ENCODE peak calls at places on chromosomes 1 and 21, in six cellular contexts. C is psoas muscle, J is Peyer's patch, Z is K562, D is RWPE2, E is astrocyte. N is an unnamed sample.

GRCh38 chr1:9455487-9456237 is 83.6 kb upstream of the SLC25A33 start:
- DNase-seq in C (peak; percentile 74), J (peak; percentile 79), Z (peak; percentile 65), D (no peak), E (peak; percentile 41), N (no peak)

GRCh38 chr1:240100351-240100750 is 8.7 kb downstream of the FMN2 start:
- DNase-seq in C (no peak), J (no peak), Z (no peak), D (no peak), E (peak; percentile 72), N (no peak)

GRCh38 chr1:47584249-47584648 is 146.4 kb downstream of the FOXD2 start:
- DNase-seq in C (no peak), J (no peak), Z (no peak), D (peak; percentile 8), E (no peak), N (no peak)

GRCh38 chr1:4590766-4591165 is 63.6 kb upstream of the AJAP1 start:
- DNase-seq in C (no peak), J (no peak), Z (no peak), D (no peak), E (no peak), N (no peak)

GRCh38 chr1:24551910-24552571 is 3.8 kb upstream of the NCMAP start:
- DNase-seq in C (no peak), J (no peak), Z (no peak), D (no peak), E (peak; percentile 9), N (no peak)

GRCh38 chr1:90193116-90193515 is 198.2 kb downstream of the ZNF326 start:
- DNase-seq in C (no peak), J (no peak), Z (no peak), D (no peak), E (no peak), N (no peak)

GRCh38 chr1:244011796-244012195 is 39.3 kb upstream of the ZBTB18 start:
- DNase-seq in C (no peak), J (no peak), Z (no peak), D (no peak), E (peak; percentile 10), N (no peak)

GRCh38 chr1:79353224-79353623 is 346.7 kb upstream of the ADGRL4 start:
- DNase-seq in C (no peak), J (no peak), Z (no peak), D (no peak), E (peak; percentile 37), N (peak; percentile 18)

GRCh38 chr1:171748651-171749050 is 6.8 kb upstream of the VAMP4 start:
- DNase-seq in C (no peak), J (no peak), Z (no peak), D (no peak), E (no peak), N (no peak)

GRCh38 chr1:65001238-65001792 is 35.0 kb upstream of the JAK1 start:
- DNase-seq in C (peak; percentile 87), J (peak; percentile 77), Z (peak; percentile 68), D (no peak), E (peak; percentile 39), N (no peak)

GRCh38 chr21:36079010-36079649 is 9.3 kb downstream of the CBR1 start:
- DNase-seq in C (no peak), J (peak; percentile 44), Z (peak; percentile 39), D (no peak), E (no peak), N (no peak)

GRCh38 chr1:163531345-163531744 is 209.6 kb downstream of the NUF2 start:
- DNase-seq in C (no peak), J (no peak), Z (no peak), D (no peak), E (no peak), N (no peak)

GRCh38 chr1:113390871-113391642 is 742 bp downstream of the MAGI3 start:
- DNase-seq in C (peak; percentile 46), J (peak; percentile 35), Z (peak; percentile 45), D (peak; percentile 58), E (no peak), N (peak; percentile 56)

GRCh38 chr1:37952738-37953137 is 5.9 kb upstream of the INPP5B start:
- DNase-seq in C (no peak), J (no peak), Z (no peak), D (no peak), E (no peak), N (no peak)

GRCh38 chr1:32861904-32862698 is 8.6 kb downstream of the FNDC5 start:
- DNase-seq in C (no peak), J (no peak), Z (no peak), D (no peak), E (no peak), N (no peak)

GRCh38 chr1:182388392-182389134 is 3.0 kb downstream of the GLUL start:
- DNase-seq in C (no peak), J (no peak), Z (no peak), D (no peak), E (no peak), N (no peak)

GRCh38 chr1:101002551-101002950 is 23.0 kb downstream of the DPH5 start:
- DNase-seq in C (no peak), J (no peak), Z (no peak), D (no peak), E (peak; percentile 39), N (peak; percentile 65)

GRCh38 chr1:8230284-8230605 is 87.7 kb upstream of the SLC45A1 start:
- DNase-seq in C (no peak), J (no peak), Z (peak; percentile 6), D (no peak), E (no peak), N (no peak)
- H3K27ac ChIP-seq in C (no peak overlapping the region), J (no peak overlapping the region), Z (no peak overlapping the region), D (no peak overlapping the region), E (no peak overlapping the region), N (no peak overlapping the region)

GRCh38 chr1:234668577-234668955 is 58.6 kb upstream of the IRF2BP2 start:
- DNase-seq in C (no peak), J (no peak), Z (no peak), D (no peak), E (no peak), N (no peak)
- H3K4me1 ChIP-seq in C (no peaks in the 10 kb centered on the region), J (no peaks in the 10 kb centered on the region), Z (peaks cover 3% of the 10 kb centered on the region), D (no peaks in the 10 kb centered on the region), E (no peaks in the 10 kb centered on the region), N (no peaks in the 10 kb centered on the region)

GRCh38 chr1:206469933-206470691 is at the start of gene IKBKE:
- DNase-seq in C (no peak), J (peak; percentile 73), Z (no peak), D (no peak), E (peak; percentile 58), N (peak; percentile 60)
- TF ChIP-seq CTCF in C (no peak), J (peak; percentile 50), Z (peak; percentile 51), D (no peak), E (no peak), N (peak; percentile 44)

DNA sequence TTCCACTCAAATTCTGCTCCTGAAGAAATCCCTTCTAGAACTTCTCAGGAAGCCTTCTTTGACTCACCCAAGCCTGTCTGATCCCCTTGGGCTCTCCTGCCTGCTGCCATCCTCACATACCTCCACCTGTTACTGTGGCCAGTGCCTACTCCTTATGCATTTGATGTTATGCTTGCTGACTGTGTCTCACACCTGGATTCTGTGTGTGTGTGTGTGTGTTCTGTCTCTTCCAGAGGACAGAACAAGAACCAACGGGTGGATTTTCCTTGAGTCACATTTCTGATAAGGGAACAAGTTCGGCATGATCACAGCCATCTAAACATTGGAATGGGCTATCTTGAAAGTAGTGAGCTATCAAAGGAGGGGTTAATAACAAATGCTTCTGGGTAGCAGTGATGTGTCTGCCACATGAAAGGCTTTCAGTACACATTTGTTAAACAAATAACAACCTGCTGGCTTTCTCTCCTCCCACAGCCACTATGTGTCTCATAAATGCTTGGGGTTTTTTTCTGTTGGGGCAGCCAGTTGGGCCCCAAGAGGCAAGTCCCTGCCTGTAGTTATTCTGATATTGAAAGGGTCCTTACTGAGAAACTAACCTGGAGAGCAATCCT is 8.9 kb upstream of the GPR37L1 start:
- DNase-seq in C (no peak), J (no peak), Z (no peak), D (no peak), E (no peak), N (no peak)
- H3K27ac ChIP-seq in C (no peak overlapping the region), J (peak overlapping the region; percentile 37), Z (no peak overlapping the region), D (no peak overlapping the region), E (no peak overlapping the region), N (no peak overlapping the region)

DNA sequence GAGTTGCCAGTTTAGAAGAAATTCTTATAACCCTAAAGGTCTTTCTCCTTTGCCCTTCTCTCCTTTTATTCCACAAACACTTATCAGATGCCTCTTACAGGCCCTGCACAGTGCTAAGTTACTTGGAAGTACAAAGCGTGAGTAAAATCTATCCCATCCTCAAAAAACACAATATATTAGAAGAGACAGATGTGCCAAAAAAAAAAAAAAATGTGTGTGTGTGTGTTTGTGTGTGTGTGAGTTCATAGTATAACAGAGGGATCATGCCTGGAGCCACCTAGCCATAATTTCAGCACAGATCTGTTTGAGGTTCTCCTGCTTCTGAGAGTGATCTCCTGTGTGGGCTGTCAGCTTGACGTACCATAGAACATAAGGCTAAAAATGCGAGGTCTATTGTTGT is 5.0 kb downstream of the FAM20B start:
- DNase-seq in C (no peak), J (no peak), Z (no peak), D (no peak), E (no peak), N (no peak)
- H3K4me1 ChIP-seq in C (peaks cover 80% of the 10 kb centered on the region), J (no peaks in the 10 kb centered on the region), Z (peaks cover 22% of the 10 kb centered on the region), D (peaks cover 12% of the 10 kb centered on the region), E (peaks cover 13% of the 10 kb centered on the region), N (peaks cover 14% of the 10 kb centered on the region)

GRCh38 chr1:115057661-115058249 is 28.1 kb downstream of the TSHB start:
- DNase-seq in C (no peak), J (no peak), Z (no peak), D (no peak), E (no peak), N (no peak)

GRCh38 chr1:115056395-115056798 is 26.8 kb downstream of the TSHB start:
- DNase-seq in C (no peak), J (no peak), Z (no peak), D (no peak), E (peak; percentile 84), N (no peak)

GRCh38 chr1:115051850-115052249 is 22.2 kb downstream of the TSHB start:
- DNase-seq in C (no peak), J (no peak), Z (no peak), D (no peak), E (no peak), N (peak; percentile 69)

GRCh38 chr1:115052454-115053083 is 22.9 kb downstream of the TSHB start:
- DNase-seq in C (peak; percentile 25), J (peak; percentile 54), Z (peak; percentile 70), D (no peak), E (peak; percentile 13), N (peak; percentile 37)
- TF ChIP-seq CTCF in C (peak; percentile 82), J (peak; percentile 77), Z (peak; percentile 86), D (peak; percentile 90), E (peak; percentile 92), N (peak; percentile 83)

GRCh38 chr1:241836944-241837343 is 11.1 kb upstream of the EXO1 start:
- DNase-seq in C (no peak), J (no peak), Z (no peak), D (no peak), E (no peak), N (no peak)
- H3K27ac ChIP-seq in C (no peak overlapping the region), J (no peak overlapping the region), Z (no peak overlapping the region), D (no peak overlapping the region), E (no peak overlapping the region), N (no peak overlapping the region)

N was measured in foreskin keratinocyte.